ENCODE peak calls at places on chromosomes 1 and 21, in eight cellular contexts. K is stomach, F is suprapubic skin, L is HCT116, I is prostate gland, M is Panc1, B is GM12891, X is GM12892. R is an unnamed sample.

GRCh38 chr21:45366931-45367401 is 38.0 kb upstream of the COL18A1 start:
- DNase-seq in K (peak), X (no peak), B (no peak), I (no peak), F (no peak), L (no peak), M (no peak), R (no peak)

GRCh38 chr1:210417881-210418280 is 89.2 kb downstream of the HHAT start:
- DNase-seq in K (no peak), X (no peak), L (no peak), I (no peak), F (no peak), M (no peak), B (no peak), R (no peak)

GRCh38 chr1:109133815-109134214 is 19.9 kb downstream of the ELAPOR1 start:
- DNase-seq in K (peak), F (no peak), L (no peak), M (no peak), B (no peak), I (no peak), X (no peak), R (no peak)

GRCh38 chr1:172154571-172154970 is 265.9 kb upstream of the C1orf105 start:
- DNase-seq in I (no peak), F (no peak), K (no peak), X (no peak), M (peak), B (no peak), L (no peak), R (no peak)

GRCh38 chr1:109256971-109257681 is 7.8 kb downstream of the CELSR2 start:
- DNase-seq in M (no peak), L (no peak), I (no peak), F (no peak), K (no peak), B (no peak), X (no peak), R (no peak)

GRCh38 chr1:243408479-243408878 is 152.6 kb downstream of the SDCCAG8 start:
- DNase-seq in K (no peak), X (no peak), I (no peak), F (no peak), B (no peak), L (no peak), M (no peak), R (no peak)

GRCh38 chr1:15186846-15187151 is 33.3 kb downstream of the TMEM51 start:
- DNase-seq in B (no peak), F (no peak), X (no peak), I (no peak), L (no peak), M (no peak), K (no peak), R (no peak)

GRCh38 chr1:248823517-248824001 is 2.2 kb downstream of the SH3BP5L start:
- DNase-seq in K (no peak), B (no peak), X (no peak), M (no peak), L (no peak), F (no peak), I (no peak), R (no peak)

GRCh38 chr1:212007896-212008295 is 27.5 kb downstream of the INTS7 start:
- DNase-seq in X (no peak), K (no peak), B (no peak), I (no peak), F (no peak), L (no peak), M (no peak), R (no peak)

GRCh38 chr1:234114648-234115307 is 210.3 kb downstream of the SLC35F3 start:
- DNase-seq in X (no peak), K (no peak), M (peak), F (no peak), L (peak), I (peak), B (peak), R (peak)

GRCh38 chr21:45852886-45853400 is 128.6 kb upstream of the COL6A1 start:
- DNase-seq in I (no peak), F (peak), L (no peak), B (no peak), M (no peak), X (no peak), K (peak), R (no peak)

GRCh38 chr1:58156124-58156468 is 390.4 kb downstream of the OMA1 start:
- DNase-seq in M (no peak), X (no peak), F (no peak), L (no peak), B (no peak), K (no peak), I (no peak), R (no peak)

GRCh38 chr1:65002508-65003315 is 36.4 kb upstream of the JAK1 start:
- DNase-seq in L (peak), F (peak), X (peak), I (peak), M (peak), K (peak), B (peak), R (no peak)

GRCh38 chr1:45266151-45266801 is 59.9 kb upstream of the ZSWIM5 start:
- DNase-seq in K (peak), B (no peak), M (no peak), L (no peak), F (no peak), I (peak), X (no peak), R (no peak)

GRCh38 chr1:117708323-117709288 is 102.8 kb downstream of the TENT5C start:
- DNase-seq in X (no peak), I (no peak), F (no peak), B (no peak), L (no peak), M (no peak), K (no peak), R (no peak)

GRCh38 chr1:23977187-23977853 is 2.8 kb downstream of the SRSF10 start:
- DNase-seq in M (no peak), B (no peak), X (no peak), F (no peak), K (no peak), I (no peak), L (no peak), R (no peak)

GRCh38 chr1:22710688-22711024 is at the start of gene EPHB2:
- DNase-seq in I (peak), F (no peak), L (no peak), B (peak), K (peak), M (no peak), X (peak), R (no peak)

GRCh38 chr1:17635811-17636210 is 96.3 kb downstream of the ARHGEF10L start:
- DNase-seq in M (no peak), B (no peak), X (no peak), L (no peak), K (no peak), F (no peak), I (no peak), R (peak)

GRCh38 chr1:147641291-147641690 is 29.0 kb downstream of the ACP6 start:
- DNase-seq in M (no peak), B (no peak), I (no peak), L (no peak), F (no peak), K (no peak), X (no peak), R (no peak)

GRCh38 chr21:39111928-39112327 is 71.3 kb downstream of the PSMG1 start:
- DNase-seq in L (no peak), K (no peak), X (no peak), M (no peak), B (no peak), F (no peak), I (no peak), R (no peak)

GRCh38 chr1:13687361-13687760 is 12.6 kb upstream of the PRDM2 start:
- DNase-seq in M (no peak), X (no peak), B (no peak), F (no peak), I (no peak), L (no peak), K (no peak), R (no peak)

GRCh38 chr1:12161662-12162458 is 4.9 kb upstream of the TNFRSF1B start:
- DNase-seq in K (peak), M (peak), I (peak), L (peak), X (peak), F (peak), B (peak), R (peak)
- TF ChIP-seq POLR2AphosphoS5 in K (peak), M (no peak), I (peak), L (peak), X (peak), F (peak), B (peak), R (peak)

GRCh38 chr1:153631047-153632022 is 2.5 kb upstream of the CHTOP start:
- DNase-seq in L (no peak), X (no peak), F (no peak), K (no peak), B (no peak), I (no peak), M (no peak), R (no peak)

GRCh38 chr1:153635872-153636271 is 2.0 kb downstream of the CHTOP start:
- DNase-seq in M (no peak), B (no peak), K (no peak), L (no peak), I (no peak), X (no peak), F (no peak), R (no peak)

GRCh38 chr1:153633161-153633746 is 612 bp upstream of the CHTOP start:
- DNase-seq in X (no peak), B (no peak), L (no peak), K (peak), M (no peak), F (no peak), I (no peak), R (no peak)

GRCh38 chr1:153636312-153636711 is 2.4 kb downstream of the CHTOP start:
- DNase-seq in I (no peak), F (no peak), X (no peak), L (no peak), K (no peak), B (no peak), M (no peak), R (no peak)

GRCh38 chr1:153633747-153634665 is at the start of gene CHTOP:
- DNase-seq in M (peak), B (peak), L (peak), X (peak), K (peak), I (peak), F (peak), R (peak)
- TF ChIP-seq POLR2AphosphoS5 in M (peak), B (peak), L (peak), X (peak), K (peak), I (peak), F (peak), R (peak)

GRCh38 chr1:174701565-174701964 is 253.8 kb downstream of the GPR52 start:
- DNase-seq in I (no peak), L (no peak), K (no peak), B (no peak), X (no peak), M (no peak), F (no peak), R (no peak)
- TF ChIP-seq POLR2AphosphoS5 in I (no peak), L (no peak), K (no peak), B (no peak), X (no peak), M (no peak), F (no peak), R (no peak)

GRCh38 chr1:151281969-151282882 is at the start of gene ZNF687:
- DNase-seq in M (peak), B (peak), F (peak), L (peak), I (peak), X (peak), K (peak), R (peak)
- TF ChIP-seq POLR2AphosphoS5 in M (peak), B (peak), F (peak), L (peak), I (peak), X (no peak), K (peak), R (peak)

DNA sequence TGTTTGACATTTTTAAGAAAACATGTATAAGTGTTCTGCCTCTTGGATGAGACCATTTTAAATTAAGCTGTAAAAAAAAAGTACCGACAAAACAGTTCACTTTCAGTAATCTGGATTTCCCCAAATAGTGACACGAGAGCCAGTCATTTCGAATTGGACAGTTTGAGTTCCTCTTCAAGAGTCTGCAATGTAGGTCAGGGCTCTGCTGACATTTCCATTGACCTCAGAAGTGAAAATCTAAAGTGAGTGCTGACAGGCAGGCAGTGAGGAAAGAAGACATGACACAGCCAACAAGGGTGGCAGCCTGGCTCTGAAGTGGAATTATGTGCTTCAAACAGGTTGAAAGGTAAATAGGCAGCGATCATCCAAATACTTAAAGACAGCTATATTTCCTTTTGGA is at the start of gene IL23R:
- DNase-seq in K (no peak), I (no peak), X (no peak), B (no peak), F (no peak), L (no peak), M (no peak), R (no peak)
- TF ChIP-seq POLR2AphosphoS5 in K (no peak), I (no peak), X (no peak), B (no peak), F (no peak), L (no peak), M (no peak), R (no peak)

GRCh38 chr1:32273389-32274208 is 18.3 kb upstream of the HDAC1 start:
- DNase-seq in L (no peak), K (peak), B (no peak), X (no peak), F (no peak), M (no peak), I (no peak), R (no peak)
- TF ChIP-seq POLR2AphosphoS5 in L (no peak), K (no peak), B (no peak), X (no peak), F (no peak), M (no peak), I (no peak), R (no peak)

DNA sequence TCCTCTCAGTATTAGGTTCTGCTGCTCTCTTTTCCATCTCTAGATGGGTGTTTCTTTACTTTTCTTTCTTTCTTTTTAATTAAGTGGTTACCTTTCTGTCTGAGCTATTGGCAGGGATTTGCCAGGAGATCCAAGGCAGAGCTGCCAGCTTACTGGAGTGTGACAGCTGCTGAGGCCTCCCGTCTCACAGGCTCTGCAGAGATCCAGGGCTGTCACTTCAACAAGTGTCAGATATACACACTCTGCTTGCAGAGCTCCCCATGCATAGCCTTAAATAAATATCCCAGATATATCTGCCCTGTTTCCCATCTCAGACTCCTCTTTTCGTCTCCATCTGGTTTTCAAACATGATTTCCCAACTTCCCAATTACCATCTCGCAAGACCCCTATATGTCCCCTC is 124.3 kb downstream of the NOS1AP start:
- DNase-seq in M (no peak), L (no peak), K (no peak), F (no peak), B (no peak), X (no peak), I (no peak), R (no peak)
- TF ChIP-seq POLR2AphosphoS5 in M (no peak), L (no peak), K (no peak), F (no peak), B (no peak), X (no peak), I (no peak), R (no peak)

GRCh38 chr1:21672478-21673276 is 3.5 kb upstream of the RAP1GAP start:
- DNase-seq in M (no peak), I (no peak), X (no peak), K (no peak), L (no peak), F (no peak), B (no peak), R (no peak)

GRCh38 chr1:21671915-21672314 is 2.8 kb upstream of the RAP1GAP start:
- DNase-seq in I (no peak), L (no peak), B (no peak), X (no peak), F (no peak), M (no peak), K (no peak), R (no peak)

GRCh38 chr1:21670956-21671902 is 2.1 kb upstream of the RAP1GAP start:
- DNase-seq in X (no peak), I (no peak), F (no peak), L (no peak), B (no peak), M (no peak), K (no peak), R (no peak)

GRCh38 chr1:21674957-21675356 is 5.8 kb upstream of the RAP1GAP start:
- DNase-seq in M (no peak), L (no peak), I (no peak), F (no peak), X (no peak), B (no peak), K (no peak), R (no peak)

DNA sequence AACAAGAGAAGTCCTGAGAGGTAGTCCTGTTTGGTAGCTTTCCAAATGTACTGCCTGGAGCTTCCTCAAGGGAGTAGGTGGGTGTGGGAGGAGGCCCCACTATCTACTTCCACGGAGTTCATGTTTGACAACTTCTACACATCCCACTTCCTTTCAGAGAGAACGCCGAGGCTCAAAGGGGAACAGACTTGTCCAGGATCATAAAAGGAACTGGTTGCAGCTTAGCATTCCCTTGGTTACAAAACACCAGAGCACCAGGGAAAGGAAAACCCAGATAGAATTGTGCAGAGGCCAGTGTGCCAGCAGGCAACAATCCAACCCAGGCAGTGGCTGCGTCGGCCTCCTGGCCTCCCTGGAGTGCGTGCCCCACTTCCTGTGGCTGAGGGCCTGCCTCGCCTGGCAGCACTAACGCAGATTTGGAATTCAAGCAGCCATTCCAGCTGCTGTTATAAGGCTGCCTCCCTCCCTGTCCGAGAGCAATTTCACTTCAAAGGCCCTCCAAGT is 4.2 kb upstream of the RAP1GAP start:
- DNase-seq in M (no peak), L (no peak), I (peak), F (no peak), K (peak), X (no peak), B (no peak), R (no peak)
- TF ChIP-seq POLR2AphosphoS5 in M (no peak), L (no peak), I (peak), F (no peak), K (no peak), X (peak), B (no peak), R (peak)

GRCh38 chr1:55876276-55877060 is 661.3 kb upstream of the USP24 start:
- DNase-seq in M (no peak), F (no peak), B (no peak), L (no peak), X (no peak), I (no peak), K (no peak), R (no peak)
- TF ChIP-seq POLR2AphosphoS5 in M (no peak), F (no peak), B (no peak), L (no peak), X (no peak), I (no peak), K (no peak), R (no peak)

DNA sequence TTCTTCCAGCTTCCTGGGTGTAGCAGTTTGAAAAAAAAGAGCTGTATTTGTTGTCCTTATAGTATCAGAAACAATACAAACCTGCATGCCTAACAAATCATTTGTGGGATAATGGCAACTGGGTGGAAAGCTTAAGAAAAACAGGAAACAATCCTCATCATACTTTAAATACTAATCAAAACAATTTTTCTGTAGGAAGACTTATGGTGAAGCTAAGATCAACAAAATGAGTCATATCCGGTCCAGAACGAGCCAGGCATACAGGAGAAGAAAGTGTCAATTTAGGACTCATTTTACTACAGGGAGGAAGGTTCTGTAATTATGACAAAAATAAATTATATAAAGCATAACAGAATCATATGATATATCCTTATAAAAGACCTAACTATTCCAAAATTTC is 181.8 kb upstream of the ADGRL4 start:
- DNase-seq in L (no peak), K (no peak), M (peak), B (no peak), I (no peak), X (no peak), F (no peak), R (no peak)
- TF ChIP-seq POLR2AphosphoS5 in L (no peak), K (no peak), M (no peak), B (no peak), I (no peak), X (no peak), F (no peak), R (no peak)

R was measured in HL-60.